ENCODE peak calls at places on chromosomes 5 and 9, in seven cellular contexts. Z, C, W, S, P, D and Y are unnamed samples.

GRCh38 chr9:124849801-124850200 is 3.5 kb upstream of the WDR38 start:
- DNase-seq in W (no peak), Z (no peak), C (no peak), S (peak), P (no peak), D (no peak), Y (no peak)

GRCh38 chr5:41843456-41844112 is 26.6 kb downstream of the OXCT1 start:
- DNase-seq in Z (no peak), W (no peak), S (peak), P (peak), C (peak), D (peak), Y (no peak)

GRCh38 chr5:1513326-1514026 is 10.3 kb downstream of the LPCAT1 start:
- DNase-seq in D (no peak), W (no peak), S (no peak), C (no peak), P (no peak), Z (no peak), Y (no peak)

GRCh38 chr9:78278177-78278777 is 18.6 kb upstream of the PSAT1 start:
- DNase-seq in D (no peak), P (no peak), W (no peak), Z (no peak), S (peak), C (peak), Y (no peak)

GRCh38 chr5:179345429-179346321 is at the start of gene ADAMTS2:
- DNase-seq in P (peak), W (peak), S (peak), C (no peak), Z (no peak), D (peak), Y (no peak)

GRCh38 chr9:106203832-106204516 is 509.6 kb downstream of the TMEM38B start:
- DNase-seq in D (no peak), C (no peak), W (no peak), Z (no peak), P (no peak), S (no peak), Y (peak)

GRCh38 chr5:169161022-169161680 is 139.8 kb downstream of the SLIT3 start:
- DNase-seq in Z (no peak), D (peak), P (peak), S (peak), W (no peak), C (no peak), Y (no peak)

GRCh38 chr5:68134033-68134668 is 81.4 kb upstream of the PIK3R1 start:
- DNase-seq in Z (no peak), W (no peak), D (no peak), P (no peak), S (peak), C (no peak), Y (no peak)

GRCh38 chr5:132445930-132446329 is 44.6 kb downstream of the IRF1 start:
- DNase-seq in C (no peak), W (no peak), D (no peak), S (no peak), Z (no peak), P (no peak), Y (no peak)

GRCh38 chr5:129507527-129507926 is 47.4 kb downstream of the ADAMTS19 start:
- DNase-seq in D (no peak), P (no peak), S (no peak), Z (no peak), C (no peak), W (no peak), Y (no peak)

GRCh38 chr5:15525679-15526275 is 25.8 kb downstream of the FBXL7 start:
- DNase-seq in C (no peak), P (no peak), W (no peak), S (peak), D (no peak), Z (no peak), Y (no peak)